ENCODE peak calls at places on chromosomes 13 and 19, in eight cellular contexts. E, T, V, A, K, D, L and M are unnamed samples.

GRCh38 chr13:76939215-76939614 is 9.1 kb upstream of the ACOD1 start:
- DNase-seq in E (no peak), T (no peak), V (no peak), A (no peak), K (no peak), D (no peak), L (no peak), M (no peak)

GRCh38 chr13:89832827-89833226 is 1514.7 kb upstream of the MIR17HG start:
- DNase-seq in E (no peak), T (peak), V (no peak), A (no peak), K (no peak), D (no peak), L (no peak), M (no peak)

GRCh38 chr13:32391101-32391620 is 36.8 kb downstream of the N4BP2L1 start:
- DNase-seq in E (no peak), T (no peak), V (no peak), A (no peak), K (no peak), D (no peak), L (no peak), M (no peak)

GRCh38 chr19:35063940-35064818 is 22.7 kb downstream of the HPN start:
- DNase-seq in E (no peak), T (peak), V (no peak), A (no peak), K (peak), D (no peak), L (no peak), M (no peak)

GRCh38 chr13:93254775-93255174 is 28.2 kb downstream of the GPC6 start:
- DNase-seq in E (no peak), T (peak), V (no peak), A (no peak), K (no peak), D (no peak), L (no peak), M (no peak)

GRCh38 chr19:38070573-38070972 is 153.4 kb downstream of the DPF1 start:
- DNase-seq in E (no peak), T (peak), V (no peak), A (no peak), K (no peak), D (no peak), L (no peak), M (no peak)

GRCh38 chr19:32372726-32373613 is 27.6 kb downstream of the ZNF507 start:
- DNase-seq in E (no peak), T (no peak), V (no peak), A (no peak), K (no peak), D (no peak), L (no peak), M (no peak)

GRCh38 chr19:4354897-4355296 is 11.5 kb downstream of the MPND start:
- DNase-seq in E (no peak), T (no peak), V (no peak), A (no peak), K (no peak), D (no peak), L (no peak), M (no peak)